ENCODE peak calls at places on chromosome 16, in seven cellular contexts. One of them, this sample, is unnamed.

GRCh38 chr16:75202069-75202590 is 4.8 kb downstream of the CTRB2 start:
- DNase-seq in activated CD8-positive, alpha-beta T cell treated with anti-CD3 and anti-CD28 coated beads for 36 hours: no peak
- DNase-seq in AG09319: no peak
- DNase-seq in cardiac muscle cell: no peak
- DNase-seq in neural progenitor cell: no peak
- DNase-seq in HFFc6: no peak
- DNase-seq in kidney epithelial cell: no peak
- DNase-seq in this sample: no peak

GRCh38 chr16:52090080-52090479 is 456.9 kb downstream of the TOX3 start:
- DNase-seq in activated CD8-positive, alpha-beta T cell treated with anti-CD3 and anti-CD28 coated beads for 36 hours: no peak
- DNase-seq in AG09319: no peak
- DNase-seq in cardiac muscle cell: no peak
- DNase-seq in neural progenitor cell: no peak
- DNase-seq in HFFc6: peak
- DNase-seq in kidney epithelial cell: no peak
- DNase-seq in this sample: no peak

GRCh38 chr16:35841632-35842031 is 2382.2 kb downstream of the TP53TG3F start:
- DNase-seq in activated CD8-positive, alpha-beta T cell treated with anti-CD3 and anti-CD28 coated beads for 36 hours: no peak
- DNase-seq in AG09319: no peak
- DNase-seq in cardiac muscle cell: no peak
- DNase-seq in neural progenitor cell: no peak
- DNase-seq in HFFc6: no peak
- DNase-seq in kidney epithelial cell: no peak
- DNase-seq in this sample: no peak

GRCh38 chr16:83903739-83904138 is 4.8 kb downstream of the MLYCD start:
- DNase-seq in activated CD8-positive, alpha-beta T cell treated with anti-CD3 and anti-CD28 coated beads for 36 hours: no peak
- DNase-seq in AG09319: no peak
- DNase-seq in cardiac muscle cell: peak
- DNase-seq in neural progenitor cell: no peak
- DNase-seq in HFFc6: no peak
- DNase-seq in kidney epithelial cell: no peak
- DNase-seq in this sample: no peak

GRCh38 chr16:55331648-55332185 is 7.7 kb downstream of the IRX6 start:
- DNase-seq in activated CD8-positive, alpha-beta T cell treated with anti-CD3 and anti-CD28 coated beads for 36 hours: no peak
- DNase-seq in AG09319: no peak
- DNase-seq in cardiac muscle cell: no peak
- DNase-seq in neural progenitor cell: no peak
- DNase-seq in HFFc6: no peak
- DNase-seq in kidney epithelial cell: no peak
- DNase-seq in this sample: no peak

GRCh38 chr16:1839554-1839953 is 12.5 kb downstream of the FAHD1 start:
- DNase-seq in activated CD8-positive, alpha-beta T cell treated with anti-CD3 and anti-CD28 coated beads for 36 hours: no peak
- DNase-seq in AG09319: peak
- DNase-seq in cardiac muscle cell: peak
- DNase-seq in neural progenitor cell: no peak
- DNase-seq in HFFc6: peak
- DNase-seq in kidney epithelial cell: no peak
- DNase-seq in this sample: no peak

GRCh38 chr16:28537076-28537475 is 1.7 kb downstream of the NUPR1 start:
- DNase-seq in activated CD8-positive, alpha-beta T cell treated with anti-CD3 and anti-CD28 coated beads for 36 hours: no peak
- DNase-seq in AG09319: no peak
- DNase-seq in cardiac muscle cell: no peak
- DNase-seq in neural progenitor cell: no peak
- DNase-seq in HFFc6: no peak
- DNase-seq in kidney epithelial cell: no peak
- DNase-seq in this sample: no peak

GRCh38 chr16:16991711-16992110 is 479.0 kb downstream of the XYLT1 start:
- DNase-seq in activated CD8-positive, alpha-beta T cell treated with anti-CD3 and anti-CD28 coated beads for 36 hours: no peak
- DNase-seq in AG09319: no peak
- DNase-seq in cardiac muscle cell: no peak
- DNase-seq in neural progenitor cell: no peak
- DNase-seq in HFFc6: no peak
- DNase-seq in kidney epithelial cell: no peak
- DNase-seq in this sample: no peak

GRCh38 chr16:46673320-46674013 is 15.5 kb downstream of the VPS35 start:
- DNase-seq in activated CD8-positive, alpha-beta T cell treated with anti-CD3 and anti-CD28 coated beads for 36 hours: peak
- DNase-seq in AG09319: no peak
- DNase-seq in cardiac muscle cell: peak
- DNase-seq in neural progenitor cell: peak
- DNase-seq in HFFc6: peak
- DNase-seq in kidney epithelial cell: no peak
- DNase-seq in this sample: peak
- TF ChIP-seq CTCF in activated CD8-positive, alpha-beta T cell treated with anti-CD3 and anti-CD28 coated beads for 36 hours: peak
- TF ChIP-seq CTCF in AG09319: peak
- TF ChIP-seq CTCF in cardiac muscle cell: peak
- TF ChIP-seq CTCF in neural progenitor cell: peak
- TF ChIP-seq CTCF in HFFc6: peak
- TF ChIP-seq CTCF in kidney epithelial cell: peak
- TF ChIP-seq CTCF in this sample: peak

GRCh38 chr16:68459457-68459856 is 11.1 kb upstream of the SMPD3 start:
- DNase-seq in activated CD8-positive, alpha-beta T cell treated with anti-CD3 and anti-CD28 coated beads for 36 hours: no peak
- DNase-seq in AG09319: no peak
- DNase-seq in cardiac muscle cell: no peak
- DNase-seq in neural progenitor cell: no peak
- DNase-seq in HFFc6: no peak
- DNase-seq in kidney epithelial cell: no peak
- DNase-seq in this sample: no peak
- TF ChIP-seq CTCF in activated CD8-positive, alpha-beta T cell treated with anti-CD3 and anti-CD28 coated beads for 36 hours: no peak
- TF ChIP-seq CTCF in AG09319: no peak
- TF ChIP-seq CTCF in cardiac muscle cell: no peak
- TF ChIP-seq CTCF in neural progenitor cell: no peak
- TF ChIP-seq CTCF in HFFc6: no peak
- TF ChIP-seq CTCF in kidney epithelial cell: no peak
- TF ChIP-seq CTCF in this sample: no peak

GRCh38 chr16:87951550-87952538 is 610 bp downstream of the BANP start:
- DNase-seq in activated CD8-positive, alpha-beta T cell treated with anti-CD3 and anti-CD28 coated beads for 36 hours: peak
- DNase-seq in AG09319: no peak
- DNase-seq in cardiac muscle cell: peak
- DNase-seq in neural progenitor cell: no peak
- DNase-seq in HFFc6: no peak
- DNase-seq in kidney epithelial cell: no peak
- DNase-seq in this sample: no peak
- TF ChIP-seq CTCF in activated CD8-positive, alpha-beta T cell treated with anti-CD3 and anti-CD28 coated beads for 36 hours: no peak
- TF ChIP-seq CTCF in AG09319: no peak
- TF ChIP-seq CTCF in cardiac muscle cell: peak
- TF ChIP-seq CTCF in neural progenitor cell: peak
- TF ChIP-seq CTCF in HFFc6: peak
- TF ChIP-seq CTCF in kidney epithelial cell: peak
- TF ChIP-seq CTCF in this sample: no peak

DNA sequence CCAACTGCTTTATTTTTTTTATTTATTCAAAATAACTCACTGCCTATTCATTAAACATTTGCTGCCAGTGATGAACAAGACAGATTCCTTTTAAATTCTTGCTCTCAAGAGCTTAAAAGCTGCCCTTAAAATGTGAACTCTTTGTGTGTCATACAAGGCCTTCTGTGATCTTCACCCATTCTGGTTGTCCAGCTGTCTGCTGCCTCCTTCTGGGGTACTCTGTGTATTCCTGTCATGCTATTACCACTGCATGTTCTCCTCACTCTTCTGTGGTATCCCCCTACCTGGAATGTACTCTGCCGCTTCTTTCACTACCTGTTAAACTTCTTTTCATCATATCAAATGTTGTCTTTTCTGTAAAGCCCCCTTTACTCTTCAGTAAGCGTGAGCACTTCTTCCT is 165.8 kb downstream of the CHD9 start:
- DNase-seq in activated CD8-positive, alpha-beta T cell treated with anti-CD3 and anti-CD28 coated beads for 36 hours: peak
- DNase-seq in AG09319: no peak
- DNase-seq in cardiac muscle cell: peak
- DNase-seq in neural progenitor cell: peak
- DNase-seq in HFFc6: peak
- DNase-seq in kidney epithelial cell: no peak
- DNase-seq in this sample: no peak
- TF ChIP-seq CTCF in activated CD8-positive, alpha-beta T cell treated with anti-CD3 and anti-CD28 coated beads for 36 hours: peak
- TF ChIP-seq CTCF in AG09319: peak
- TF ChIP-seq CTCF in cardiac muscle cell: peak
- TF ChIP-seq CTCF in neural progenitor cell: peak
- TF ChIP-seq CTCF in HFFc6: peak
- TF ChIP-seq CTCF in kidney epithelial cell: peak
- TF ChIP-seq CTCF in this sample: no peak

GRCh38 chr16:88535857-88536222 is 34.4 kb upstream of the ZC3H18 start:
- DNase-seq in activated CD8-positive, alpha-beta T cell treated with anti-CD3 and anti-CD28 coated beads for 36 hours: no peak
- DNase-seq in AG09319: no peak
- DNase-seq in cardiac muscle cell: no peak
- DNase-seq in neural progenitor cell: no peak
- DNase-seq in HFFc6: no peak
- DNase-seq in kidney epithelial cell: no peak
- DNase-seq in this sample: no peak

GRCh38 chr16:88536510-88536909 is 33.7 kb upstream of the ZC3H18 start:
- DNase-seq in activated CD8-positive, alpha-beta T cell treated with anti-CD3 and anti-CD28 coated beads for 36 hours: no peak
- DNase-seq in AG09319: no peak
- DNase-seq in cardiac muscle cell: no peak
- DNase-seq in neural progenitor cell: no peak
- DNase-seq in HFFc6: no peak
- DNase-seq in kidney epithelial cell: no peak
- DNase-seq in this sample: no peak

GRCh38 chr16:88537864-88538263 is 32.3 kb upstream of the ZC3H18 start:
- DNase-seq in activated CD8-positive, alpha-beta T cell treated with anti-CD3 and anti-CD28 coated beads for 36 hours: no peak
- DNase-seq in AG09319: no peak
- DNase-seq in cardiac muscle cell: no peak
- DNase-seq in neural progenitor cell: no peak
- DNase-seq in HFFc6: no peak
- DNase-seq in kidney epithelial cell: no peak
- DNase-seq in this sample: no peak

GRCh38 chr16:88538366-88539060 is 31.7 kb upstream of the ZC3H18 start:
- DNase-seq in activated CD8-positive, alpha-beta T cell treated with anti-CD3 and anti-CD28 coated beads for 36 hours: no peak
- DNase-seq in AG09319: no peak
- DNase-seq in cardiac muscle cell: no peak
- DNase-seq in neural progenitor cell: peak
- DNase-seq in HFFc6: no peak
- DNase-seq in kidney epithelial cell: no peak
- DNase-seq in this sample: no peak

DNA sequence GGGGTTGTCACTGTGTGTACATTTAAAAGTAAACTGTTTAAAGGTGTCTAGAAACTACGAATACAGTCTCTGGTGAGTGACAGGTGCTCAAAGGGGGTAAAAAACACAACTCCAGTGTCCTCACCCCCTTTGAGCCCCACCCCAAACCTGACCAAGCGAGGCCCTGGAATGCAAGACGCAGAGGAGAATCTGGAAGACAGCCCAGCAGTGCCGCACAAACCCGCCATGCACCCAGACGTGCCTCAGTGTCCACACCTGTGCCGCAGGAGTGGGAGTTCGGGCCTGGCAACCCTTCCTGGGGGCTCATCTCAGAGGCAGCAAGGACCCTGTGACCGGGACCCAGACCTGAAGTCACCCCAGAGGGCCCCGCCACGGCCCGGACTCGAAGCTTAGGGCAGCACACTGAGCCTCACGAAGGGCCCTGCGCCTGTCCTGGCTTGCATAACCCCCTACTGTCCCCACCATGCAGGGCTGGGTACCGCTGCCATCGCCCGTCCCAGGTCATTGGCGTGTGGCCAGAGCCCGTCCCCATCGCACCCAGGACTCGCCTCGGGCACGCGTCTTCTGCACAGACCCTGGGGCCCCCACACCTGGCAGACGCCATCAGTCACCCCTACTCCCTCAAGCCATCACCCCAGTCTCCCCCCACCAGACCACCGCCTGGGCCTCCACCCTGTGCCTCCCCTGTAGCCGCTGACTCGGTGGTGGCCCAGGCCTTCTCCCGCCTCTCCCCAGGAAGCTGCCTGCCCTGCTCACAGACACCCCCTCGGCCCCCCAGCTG is 33.0 kb upstream of the ZC3H18 start:
- DNase-seq in activated CD8-positive, alpha-beta T cell treated with anti-CD3 and anti-CD28 coated beads for 36 hours: peak
- DNase-seq in AG09319: no peak
- DNase-seq in cardiac muscle cell: no peak
- DNase-seq in neural progenitor cell: no peak
- DNase-seq in HFFc6: no peak
- DNase-seq in kidney epithelial cell: no peak
- DNase-seq in this sample: no peak
- TF ChIP-seq CTCF in activated CD8-positive, alpha-beta T cell treated with anti-CD3 and anti-CD28 coated beads for 36 hours: no peak
- TF ChIP-seq CTCF in AG09319: no peak
- TF ChIP-seq CTCF in cardiac muscle cell: no peak
- TF ChIP-seq CTCF in neural progenitor cell: no peak
- TF ChIP-seq CTCF in HFFc6: no peak
- TF ChIP-seq CTCF in kidney epithelial cell: no peak
- TF ChIP-seq CTCF in this sample: no peak

DNA sequence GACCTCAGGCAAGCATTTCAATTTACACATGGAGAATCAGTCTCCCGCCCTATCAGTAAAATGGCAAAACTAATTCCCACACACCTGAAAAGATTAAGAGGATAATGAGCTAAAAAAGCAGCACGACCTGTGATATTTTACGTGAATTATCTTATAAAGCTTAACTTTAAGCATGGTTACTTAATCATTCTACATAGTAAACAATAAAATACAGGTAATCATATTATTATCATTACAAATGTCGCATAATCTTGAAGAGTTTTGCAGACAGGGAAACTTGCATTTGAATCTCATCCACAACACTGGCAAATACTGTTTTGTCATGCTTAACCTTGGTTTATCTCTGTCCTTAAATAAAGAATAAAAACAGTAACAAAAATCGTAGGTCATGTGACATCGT is 627.8 kb downstream of the TMEM114 start:
- DNase-seq in activated CD8-positive, alpha-beta T cell treated with anti-CD3 and anti-CD28 coated beads for 36 hours: no peak
- DNase-seq in AG09319: no peak
- DNase-seq in cardiac muscle cell: no peak
- DNase-seq in neural progenitor cell: no peak
- DNase-seq in HFFc6: no peak
- DNase-seq in kidney epithelial cell: no peak
- DNase-seq in this sample: no peak
- TF ChIP-seq CTCF in activated CD8-positive, alpha-beta T cell treated with anti-CD3 and anti-CD28 coated beads for 36 hours: no peak
- TF ChIP-seq CTCF in AG09319: no peak
- TF ChIP-seq CTCF in cardiac muscle cell: no peak
- TF ChIP-seq CTCF in neural progenitor cell: no peak
- TF ChIP-seq CTCF in HFFc6: no peak
- TF ChIP-seq CTCF in kidney epithelial cell: no peak
- TF ChIP-seq CTCF in this sample: no peak